ENCODE peak calls at places on chromosomes 11 and 22, in seven cellular contexts. H is SK-N-SH, R is GM12878, U is HepG2, F is K562, X is H1, Y is GM12892. V is an unnamed sample.
A peak's percentile ranks its signal among the peaks of the same experiment; 100 is the strongest.

GRCh38 chr11:1454576-1454975 is 32.0 kb downstream of the MOB2 start:
- DNase-seq in H (no peak), R (no peak), U (no peak), F (no peak), X (no peak), Y (no peak), V (no peak)

GRCh38 chr11:113114452-113115027 is 153.3 kb downstream of the NCAM1 start:
- DNase-seq in H (peak; percentile 49), R (no peak), U (peak; percentile 3), F (peak; percentile 9), X (peak; percentile 13), Y (no peak), V (no peak)

GRCh38 chr11:497565-498296 is 9.3 kb downstream of the RNH1 start:
- DNase-seq in H (no peak), R (no peak), U (no peak), F (no peak), X (no peak), Y (no peak), V (peak; percentile 9)

GRCh38 chr11:70371241-70371640 is 27.1 kb upstream of the CTTN start:
- DNase-seq in H (no peak), R (no peak), U (no peak), F (no peak), X (no peak), Y (no peak), V (no peak)

GRCh38 chr22:48718818-48719500 is 1108.7 kb downstream of the BRD1 start:
- DNase-seq in H (no peak), R (no peak), U (no peak), F (no peak), X (no peak), Y (no peak), V (no peak)

GRCh38 chr11:77200351-77200750 is 72.3 kb downstream of the MYO7A start:
- DNase-seq in H (no peak), R (no peak), U (no peak), F (no peak), X (no peak), Y (no peak), V (no peak)

GRCh38 chr11:3840289-3840869 is 380 bp downstream of the RHOG start:
- DNase-seq in H (peak; percentile 60), R (no peak), U (no peak), F (no peak), X (no peak), Y (no peak), V (no peak)

GRCh38 chr22:36644333-36644757 is 59.2 kb downstream of the CACNG2 start:
- DNase-seq in H (no peak), R (no peak), U (peak; percentile 51), F (peak; percentile 38), X (no peak), Y (no peak), V (no peak)

GRCh38 chr11:56624661-56625110 is 10.0 kb upstream of the OR5M1 start:
- DNase-seq in H (peak; percentile 37), R (peak; percentile 30), U (peak; percentile 55), F (peak; percentile 7), X (no peak), Y (no peak), V (no peak)

GRCh38 chr11:95057959-95058358 is 8.7 kb downstream of the KDM4F start:
- DNase-seq in H (no peak), R (no peak), U (no peak), F (no peak), X (no peak), Y (no peak), V (no peak)

GRCh38 chr22:18110944-18111758 is 542 bp downstream of the TUBA8 start:
- DNase-seq in H (no peak), R (no peak), U (no peak), F (no peak), X (no peak), Y (no peak), V (no peak)

GRCh38 chr11:15326535-15326934 is 211.8 kb downstream of the INSC start:
- DNase-seq in H (no peak), R (no peak), U (no peak), F (no peak), X (no peak), Y (no peak), V (no peak)

GRCh38 chr11:534592-535518 is 521 bp downstream of the HRAS start:
- DNase-seq in H (peak; percentile 71), R (no peak), U (no peak), F (no peak), X (no peak), Y (no peak), V (no peak)

GRCh38 chr11:36266767-36267166 is 22.5 kb downstream of the COMMD9 start:
- DNase-seq in H (no peak), R (no peak), U (no peak), F (no peak), X (no peak), Y (no peak), V (no peak)

GRCh38 chr11:86174101-86175046 is 70.2 kb upstream of the EED start:
- DNase-seq in H (peak; percentile 46), R (no peak), U (peak; percentile 61), F (peak; percentile 79), X (no peak), Y (no peak), V (no peak)

GRCh38 chr22:34395370-34395769 is 475.1 kb upstream of the LARGE1 start:
- DNase-seq in H (no peak), R (no peak), U (no peak), F (no peak), X (no peak), Y (no peak), V (no peak)

GRCh38 chr11:37230865-37231264 is 632.8 kb upstream of the RAG2 start:
- DNase-seq in H (no peak), R (no peak), U (no peak), F (no peak), X (no peak), Y (no peak), V (no peak)

GRCh38 chr22:28018461-28018927 is 99.4 kb upstream of the PITPNB start:
- DNase-seq in H (no peak), R (no peak), U (no peak), F (no peak), X (no peak), Y (no peak), V (no peak)

GRCh38 chr22:32020117-32020516 is 22.9 kb upstream of the SLC5A1 start:
- DNase-seq in H (no peak), R (no peak), U (peak; percentile 5), F (no peak), X (no peak), Y (no peak), V (no peak)

GRCh38 chr11:116513894-116514293 is 258.9 kb downstream of the BUD13 start:
- DNase-seq in H (no peak), R (no peak), U (peak; percentile 64), F (peak; percentile 53), X (peak; percentile 47), Y (peak; percentile 33), V (peak; percentile 30)

GRCh38 chr11:75827562-75827961 is 12.6 kb downstream of the UVRAG start:
- DNase-seq in H (no peak), R (no peak), U (no peak), F (no peak), X (no peak), Y (no peak), V (no peak)

GRCh38 chr11:124402326-124402922 is 3.6 kb upstream of the OR8B3 start:
- DNase-seq in H (peak; percentile 64), R (no peak), U (peak; percentile 56), F (peak; percentile 58), X (peak; percentile 31), Y (peak; percentile 9), V (peak; percentile 39)

GRCh38 chr11:121961228-121961860 is 154.7 kb downstream of the BLID start:
- DNase-seq in H (no peak), R (no peak), U (no peak), F (no peak), X (no peak), Y (no peak), V (no peak)

GRCh38 chr11:121968638-121969037 is 147.4 kb downstream of the BLID start:
- DNase-seq in H (no peak), R (no peak), U (no peak), F (no peak), X (no peak), Y (no peak), V (no peak)

GRCh38 chr11:121964591-121964990 is 151.4 kb downstream of the BLID start:
- DNase-seq in H (no peak), R (no peak), U (no peak), F (no peak), X (no peak), Y (no peak), V (no peak)

GRCh38 chr11:121967131-121967689 is 148.8 kb downstream of the BLID start:
- DNase-seq in H (no peak), R (no peak), U (no peak), F (no peak), X (no peak), Y (no peak), V (no peak)

GRCh38 chr11:121965330-121965729 is 150.7 kb downstream of the BLID start:
- DNase-seq in H (no peak), R (no peak), U (no peak), F (no peak), X (no peak), Y (no peak), V (no peak)
- TF ChIP-seq TAF1 in H (no peak), R (no peak), U (no peak), F (no peak), X (no peak), Y (no peak), V (no peak)

GRCh38 chr22:24068377-24068680 is 57.2 kb downstream of the CABIN1 start:
- DNase-seq in H (no peak), R (no peak), U (no peak), F (peak; percentile 10), X (no peak), Y (no peak), V (no peak)
- TF ChIP-seq POLR2AphosphoS5 in H (no peak), R (no peak), U (no peak), F (no peak), X (no peak), Y (no peak), V (no peak)

DNA sequence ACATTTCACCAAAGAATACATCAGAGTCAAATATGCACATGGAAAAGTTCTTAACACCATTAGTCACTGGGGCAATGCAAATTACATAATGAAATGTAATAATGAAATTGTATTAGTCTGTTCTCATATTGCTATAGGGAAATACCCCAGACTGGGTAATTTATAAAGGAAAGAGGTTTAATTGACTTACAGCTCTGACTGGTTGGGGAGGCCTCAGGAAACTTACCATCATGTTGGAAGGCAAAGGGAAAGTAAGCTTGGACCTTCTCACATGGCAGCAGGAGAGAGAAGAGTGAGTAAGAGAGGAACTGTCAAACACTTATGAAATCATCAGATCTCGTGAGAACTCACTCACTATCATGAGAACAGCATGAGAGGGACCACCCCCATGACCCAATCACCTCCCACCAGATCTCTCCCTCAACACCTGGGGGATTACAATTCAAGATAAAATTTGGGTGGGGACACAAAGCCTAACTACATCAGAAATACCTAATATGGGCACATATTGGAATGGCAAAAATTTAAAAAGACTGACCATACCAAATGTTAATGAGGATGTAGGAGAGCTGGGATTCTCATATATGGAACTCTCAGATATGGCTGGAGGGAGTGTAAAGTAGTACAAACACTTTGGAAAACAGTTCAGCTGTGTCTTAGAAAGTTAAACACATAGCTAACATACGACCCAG is 65.1 kb upstream of the CD44 start:
- DNase-seq in H (no peak), R (no peak), U (no peak), F (no peak), X (no peak), Y (no peak), V (no peak)
- TF ChIP-seq TAF1 in H (no peak), R (no peak), U (no peak), F (no peak), X (no peak), Y (no peak), V (no peak)

GRCh38 chr11:35116762-35117588 is 22.0 kb upstream of the CD44 start:
- DNase-seq in H (no peak), R (no peak), U (no peak), F (no peak), X (no peak), Y (no peak), V (no peak)
- TF ChIP-seq POLR2AphosphoS5 in H (no peak), R (no peak), U (no peak), F (no peak), X (no peak), Y (no peak), V (no peak)